ENCODE peak calls at places on chromosomes 5 and 9, in six cellular contexts. One of them, this sample, is unnamed.
A peak's percentile ranks its signal among the peaks of the same experiment; 100 is the strongest.

GRCh38 chr5:103519550-103519949 is 43.0 kb downstream of the NUDT12 start:
- DNase-seq in IMR-90: peak; percentile 8
- DNase-seq in H9: peak; percentile 46
- DNase-seq in mesendoderm: peak; percentile 31
- DNase-seq in H1: no peak
- DNase-seq in mesenchymal stem cell: no peak
- DNase-seq in this sample: no peak

GRCh38 chr9:76255781-76256455 is 138.3 kb downstream of the RFK start:
- DNase-seq in IMR-90: peak; percentile 98
- DNase-seq in H9: no peak
- DNase-seq in mesendoderm: no peak
- DNase-seq in H1: no peak
- DNase-seq in mesenchymal stem cell: peak; percentile 73
- DNase-seq in this sample: no peak

GRCh38 chr9:131255731-131256197 is 20.5 kb downstream of the FAM78A start:
- DNase-seq in IMR-90: no peak
- DNase-seq in H9: no peak
- DNase-seq in mesendoderm: no peak
- DNase-seq in H1: no peak
- DNase-seq in mesenchymal stem cell: no peak
- DNase-seq in this sample: no peak

GRCh38 chr5:94432499-94432898 is 185.9 kb downstream of the KIAA0825 start:
- DNase-seq in IMR-90: peak; percentile 49
- DNase-seq in H9: no peak
- DNase-seq in mesendoderm: no peak
- DNase-seq in H1: no peak
- DNase-seq in mesenchymal stem cell: peak; percentile 63
- DNase-seq in this sample: no peak

GRCh38 chr5:81134066-81134465 is 99.1 kb upstream of the CKMT2 start:
- DNase-seq in IMR-90: no peak
- DNase-seq in H9: no peak
- DNase-seq in mesendoderm: no peak
- DNase-seq in H1: no peak
- DNase-seq in mesenchymal stem cell: no peak
- DNase-seq in this sample: no peak

GRCh38 chr5:43993634-43994395 is 390.8 kb downstream of the NNT start:
- DNase-seq in IMR-90: no peak
- DNase-seq in H9: no peak
- DNase-seq in mesendoderm: no peak
- DNase-seq in H1: no peak
- DNase-seq in mesenchymal stem cell: no peak
- DNase-seq in this sample: no peak

GRCh38 chr5:53425598-53426516 is 54.6 kb upstream of the FST start:
- DNase-seq in IMR-90: no peak
- DNase-seq in H9: peak; percentile 64
- DNase-seq in mesendoderm: peak; percentile 93
- DNase-seq in H1: peak; percentile 10
- DNase-seq in mesenchymal stem cell: no peak
- DNase-seq in this sample: peak; percentile 54

GRCh38 chr9:121398374-121398773 is 28.3 kb upstream of the STOM start:
- DNase-seq in IMR-90: peak; percentile 100
- DNase-seq in H9: no peak
- DNase-seq in mesendoderm: no peak
- DNase-seq in H1: no peak
- DNase-seq in mesenchymal stem cell: peak; percentile 99
- DNase-seq in this sample: no peak

GRCh38 chr9:126722922-126723806 is 81.7 kb upstream of the ZBTB43 start:
- DNase-seq in IMR-90: no peak
- DNase-seq in H9: peak; percentile 50
- DNase-seq in mesendoderm: peak; percentile 56
- DNase-seq in H1: no peak
- DNase-seq in mesenchymal stem cell: peak; percentile 22
- DNase-seq in this sample: no peak

GRCh38 chr5:111461261-111461671 is 51.1 kb downstream of the STARD4 start:
- DNase-seq in IMR-90: peak; percentile 25
- DNase-seq in H9: peak; percentile 66
- DNase-seq in mesendoderm: peak; percentile 72
- DNase-seq in H1: peak; percentile 36
- DNase-seq in mesenchymal stem cell: peak; percentile 52
- DNase-seq in this sample: peak; percentile 31

GRCh38 chr5:151692312-151692711 is 5.6 kb upstream of the SPARC start:
- DNase-seq in IMR-90: no peak
- DNase-seq in H9: no peak
- DNase-seq in mesendoderm: no peak
- DNase-seq in H1: no peak
- DNase-seq in mesenchymal stem cell: no peak
- DNase-seq in this sample: no peak

GRCh38 chr5:179261301-179262125 is 83.7 kb downstream of the ADAMTS2 start:
- DNase-seq in IMR-90: peak; percentile 57
- DNase-seq in H9: peak; percentile 88
- DNase-seq in mesendoderm: peak; percentile 90
- DNase-seq in H1: peak; percentile 72
- DNase-seq in mesenchymal stem cell: peak; percentile 75
- DNase-seq in this sample: peak; percentile 46

GRCh38 chr9:34712140-34712539 is 2.2 kb upstream of the CCL21 start:
- DNase-seq in IMR-90: no peak
- DNase-seq in H9: no peak
- DNase-seq in mesendoderm: no peak
- DNase-seq in H1: no peak
- DNase-seq in mesenchymal stem cell: no peak
- DNase-seq in this sample: no peak

GRCh38 chr5:119355244-119355635 is 579 bp upstream of the TNFAIP8 start:
- DNase-seq in IMR-90: no peak
- DNase-seq in H9: peak; percentile 78
- DNase-seq in mesendoderm: peak; percentile 88
- DNase-seq in H1: peak; percentile 21
- DNase-seq in mesenchymal stem cell: no peak
- DNase-seq in this sample: no peak

GRCh38 chr5:97854871-97855762 is 672.1 kb upstream of the RIOK2 start:
- DNase-seq in IMR-90: peak; percentile 72
- DNase-seq in H9: peak; percentile 28
- DNase-seq in mesendoderm: peak; percentile 82
- DNase-seq in H1: peak; percentile 7
- DNase-seq in mesenchymal stem cell: peak; percentile 45
- DNase-seq in this sample: no peak

GRCh38 chr5:5179079-5179478 is 38.9 kb downstream of the ADAMTS16 start:
- DNase-seq in IMR-90: no peak
- DNase-seq in H9: no peak
- DNase-seq in mesendoderm: peak; percentile 66
- DNase-seq in H1: no peak
- DNase-seq in mesenchymal stem cell: no peak
- DNase-seq in this sample: no peak

GRCh38 chr9:31210982-31211570 is 1173.4 kb upstream of the ACO1 start:
- DNase-seq in IMR-90: no peak
- DNase-seq in H9: peak; percentile 36
- DNase-seq in mesendoderm: peak; percentile 40
- DNase-seq in H1: no peak
- DNase-seq in mesenchymal stem cell: peak; percentile 3
- DNase-seq in this sample: no peak

GRCh38 chr9:126637002-126637849 is 23.5 kb downstream of the LMX1B start:
- DNase-seq in IMR-90: no peak
- DNase-seq in H9: no peak
- DNase-seq in mesendoderm: no peak
- DNase-seq in H1: no peak
- DNase-seq in mesenchymal stem cell: no peak
- DNase-seq in this sample: no peak

GRCh38 chr9:81685763-81686613 is 3.4 kb downstream of the TLE1 start:
- DNase-seq in IMR-90: peak; percentile 55
- DNase-seq in H9: no peak
- DNase-seq in mesendoderm: no peak
- DNase-seq in H1: no peak
- DNase-seq in mesenchymal stem cell: peak; percentile 48
- DNase-seq in this sample: no peak
- H3K27ac ChIP-seq in IMR-90: no peak overlapping the region
- H3K27ac ChIP-seq in H9: no peak overlapping the region
- H3K27ac ChIP-seq in mesendoderm: no peak overlapping the region
- H3K27ac ChIP-seq in H1: no peak overlapping the region
- H3K27ac ChIP-seq in mesenchymal stem cell: no peak overlapping the region
- H3K27ac ChIP-seq in this sample: no peak overlapping the region

GRCh38 chr5:34648039-34648438 is 8.1 kb upstream of the RAI14 start:
- DNase-seq in IMR-90: no peak
- DNase-seq in H9: no peak
- DNase-seq in mesendoderm: no peak
- DNase-seq in H1: no peak
- DNase-seq in mesenchymal stem cell: no peak
- DNase-seq in this sample: no peak
- H2BK120ac ChIP-seq in IMR-90: peak overlapping the region; percentile 37
- H2BK120ac ChIP-seq in H9: no peak overlapping the region
- H2BK120ac ChIP-seq in mesendoderm: no peak overlapping the region
- H2BK120ac ChIP-seq in H1: no peak overlapping the region
- H2BK120ac ChIP-seq in mesenchymal stem cell: no peak overlapping the region
- H2BK120ac ChIP-seq in this sample: no peak overlapping the region

GRCh38 chr5:156913719-156914370 is 49.2 kb downstream of the TIMD4 start:
- DNase-seq in IMR-90: no peak
- DNase-seq in H9: peak; percentile 91
- DNase-seq in mesendoderm: peak; percentile 67
- DNase-seq in H1: peak; percentile 77
- DNase-seq in mesenchymal stem cell: no peak
- DNase-seq in this sample: no peak
- H3K27ac ChIP-seq in IMR-90: no peak overlapping the region
- H3K27ac ChIP-seq in H9: peak overlapping the region; percentile 100
- H3K27ac ChIP-seq in mesendoderm: peak overlapping the region; percentile 90
- H3K27ac ChIP-seq in H1: peak overlapping the region; percentile 80
- H3K27ac ChIP-seq in mesenchymal stem cell: no peak overlapping the region
- H3K27ac ChIP-seq in this sample: no peak overlapping the region

DNA sequence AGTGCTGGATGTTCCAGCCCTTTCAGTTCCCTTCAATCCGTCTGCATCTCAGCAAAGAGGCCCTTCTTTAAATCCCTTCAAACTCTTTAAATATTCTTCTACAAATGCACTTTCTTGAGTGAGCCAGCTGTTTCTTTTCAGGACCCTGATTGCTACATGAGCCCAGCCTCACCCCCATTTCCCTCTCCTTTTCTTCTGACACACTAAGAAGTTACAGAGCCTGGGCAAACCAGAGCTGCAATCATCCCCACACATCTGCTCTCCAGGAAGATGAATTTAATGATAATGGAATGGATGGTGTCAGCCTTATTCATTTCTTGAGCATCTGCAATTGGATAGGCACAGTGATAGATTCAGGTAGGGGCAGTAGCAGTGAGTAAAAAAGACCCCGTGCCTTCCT is 2.0 kb downstream of the TNFSF15 start:
- DNase-seq in IMR-90: peak; percentile 47
- DNase-seq in H9: no peak
- DNase-seq in mesendoderm: no peak
- DNase-seq in H1: no peak
- DNase-seq in mesenchymal stem cell: peak; percentile 79
- DNase-seq in this sample: no peak
- H2BK120ac ChIP-seq in IMR-90: no peak overlapping the region
- H2BK120ac ChIP-seq in H9: no peak overlapping the region
- H2BK120ac ChIP-seq in mesendoderm: no peak overlapping the region
- H2BK120ac ChIP-seq in H1: no peak overlapping the region
- H2BK120ac ChIP-seq in mesenchymal stem cell: peak overlapping the region; percentile 82
- H2BK120ac ChIP-seq in this sample: no peak overlapping the region

DNA sequence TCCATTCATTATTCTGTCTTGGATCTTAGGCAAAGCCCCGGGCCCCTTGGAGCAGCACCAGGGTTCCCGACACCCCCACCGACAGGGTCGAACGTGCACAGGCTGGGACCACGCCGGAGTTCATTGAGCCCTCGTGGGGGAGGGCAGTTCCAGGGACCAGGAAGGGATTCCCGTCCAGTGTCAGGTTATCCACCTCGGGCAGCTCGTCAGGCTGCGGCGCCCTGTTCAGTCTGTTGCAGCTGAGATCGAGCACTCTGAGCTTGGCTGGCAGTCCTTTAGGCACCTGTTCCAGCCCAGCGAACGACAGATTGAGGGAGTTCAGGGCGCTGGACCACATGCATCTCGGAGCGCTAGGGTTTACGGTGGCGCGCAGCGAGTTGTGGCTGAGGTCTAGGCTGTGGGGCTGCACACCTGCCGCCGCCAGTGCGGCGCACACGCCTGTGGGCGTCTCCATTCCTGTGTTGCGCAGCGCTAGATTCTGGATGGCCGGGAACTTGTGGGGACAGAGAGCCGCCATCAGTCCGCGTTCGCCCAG is 1.1 kb downstream of the CD14 start:
- DNase-seq in IMR-90: no peak
- DNase-seq in H9: no peak
- DNase-seq in mesendoderm: no peak
- DNase-seq in H1: no peak
- DNase-seq in mesenchymal stem cell: no peak
- DNase-seq in this sample: no peak
- H3K27ac ChIP-seq in IMR-90: no peak overlapping the region
- H3K27ac ChIP-seq in H9: no peak overlapping the region
- H3K27ac ChIP-seq in mesendoderm: no peak overlapping the region
- H3K27ac ChIP-seq in H1: no peak overlapping the region
- H3K27ac ChIP-seq in mesenchymal stem cell: no peak overlapping the region
- H3K27ac ChIP-seq in this sample: no peak overlapping the region

GRCh38 chr5:160310140-160310909 is 2.0 kb downstream of the CCNJL start:
- DNase-seq in IMR-90: no peak
- DNase-seq in H9: no peak
- DNase-seq in mesendoderm: no peak
- DNase-seq in H1: no peak
- DNase-seq in mesenchymal stem cell: no peak
- DNase-seq in this sample: no peak

GRCh38 chr5:160311491-160312138 is 749 bp downstream of the CCNJL start:
- DNase-seq in IMR-90: no peak
- DNase-seq in H9: no peak
- DNase-seq in mesendoderm: peak; percentile 28
- DNase-seq in H1: no peak
- DNase-seq in mesenchymal stem cell: peak; percentile 46
- DNase-seq in this sample: no peak

GRCh38 chr5:160310910-160311295 is 1.5 kb downstream of the CCNJL start:
- DNase-seq in IMR-90: no peak
- DNase-seq in H9: peak; percentile 46
- DNase-seq in mesendoderm: peak; percentile 25
- DNase-seq in H1: no peak
- DNase-seq in mesenchymal stem cell: no peak
- DNase-seq in this sample: no peak

GRCh38 chr5:160312960-160313734 is 783 bp upstream of the CCNJL start:
- DNase-seq in IMR-90: no peak
- DNase-seq in H9: no peak
- DNase-seq in mesendoderm: no peak
- DNase-seq in H1: no peak
- DNase-seq in mesenchymal stem cell: no peak
- DNase-seq in this sample: no peak

DNA sequence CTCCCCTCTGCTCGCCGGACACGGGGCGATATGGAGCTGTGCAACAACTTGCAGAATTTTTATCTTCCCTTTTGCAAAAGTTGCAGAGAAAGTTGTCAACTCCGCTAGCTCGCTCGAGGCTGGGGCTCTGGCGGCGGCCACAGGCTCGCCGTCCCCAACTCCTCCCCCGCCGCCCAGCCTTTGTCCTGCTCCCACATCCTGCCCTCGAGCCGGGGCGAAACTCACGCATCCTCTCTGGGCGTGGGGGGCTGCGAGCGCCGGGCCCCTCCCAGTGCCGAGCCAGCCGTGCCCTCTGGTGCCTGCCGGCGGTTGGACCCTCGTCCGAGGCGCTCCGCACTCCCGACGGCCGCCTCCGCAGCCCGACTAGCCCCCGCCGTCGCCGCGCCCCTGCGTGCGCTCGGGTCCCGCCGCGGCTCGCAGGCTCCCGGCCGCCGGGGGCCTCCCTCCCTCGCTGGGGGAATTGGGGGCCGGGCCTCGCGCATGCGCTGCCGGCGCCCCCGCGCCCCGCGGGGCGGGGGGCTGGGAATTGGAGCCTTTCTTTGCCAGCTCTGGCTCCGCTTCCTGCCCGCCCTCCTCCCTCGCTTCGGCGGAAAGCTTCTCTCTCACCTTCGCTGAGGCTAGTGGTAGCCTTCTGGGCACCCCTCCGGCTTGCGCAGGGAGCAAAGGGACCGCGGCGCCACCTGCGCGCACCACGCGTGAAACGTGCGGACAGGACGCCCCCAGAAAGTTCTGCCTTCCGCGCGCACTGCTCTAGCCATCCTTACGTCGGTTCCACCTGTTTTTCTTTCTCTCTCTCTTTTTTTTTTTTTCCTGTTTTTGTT is at the start of gene CCNJL:
- DNase-seq in IMR-90: peak; percentile 44
- DNase-seq in H9: peak; percentile 87
- DNase-seq in mesendoderm: peak; percentile 87
- DNase-seq in H1: no peak
- DNase-seq in mesenchymal stem cell: peak; percentile 61
- DNase-seq in this sample: peak; percentile 89
- H2BK120ac ChIP-seq in IMR-90: peak within 1 kb of the TSS; percentile 83
- H2BK120ac ChIP-seq in H9: no peak within 1 kb of the TSS
- H2BK120ac ChIP-seq in mesendoderm: no peak within 1 kb of the TSS
- H2BK120ac ChIP-seq in H1: peak within 1 kb of the TSS; percentile 5
- H2BK120ac ChIP-seq in mesenchymal stem cell: peak within 1 kb of the TSS; percentile 77
- H2BK120ac ChIP-seq in this sample: no peak within 1 kb of the TSS

This sample was measured in neuronal stem cell.